ENCODE peak calls at places on chromosomes 1 and 21, in six cellular contexts. One of them, this sample, is unnamed.

GRCh38 chr1:18530567-18531502 is 50.1 kb downstream of the KLHDC7A start:
- DNase-seq in A549: no peak
- DNase-seq in H1: no peak
- DNase-seq in WTC11: peak; percentile 43
- DNase-seq in endothelial cell of umbilical vein: no peak
- DNase-seq in K562: peak; percentile 63
- DNase-seq in this sample: peak; percentile 21

GRCh38 chr1:44587796-44588460 is 86.4 kb downstream of the TMEM53 start:
- DNase-seq in A549: no peak
- DNase-seq in H1: no peak
- DNase-seq in WTC11: no peak
- DNase-seq in endothelial cell of umbilical vein: no peak
- DNase-seq in K562: peak; percentile 71
- DNase-seq in this sample: peak; percentile 51

GRCh38 chr1:228109073-228109961 is at the start of gene MRPL55:
- DNase-seq in A549: peak; percentile 86
- DNase-seq in H1: peak; percentile 85
- DNase-seq in WTC11: peak; percentile 98
- DNase-seq in endothelial cell of umbilical vein: peak; percentile 98
- DNase-seq in K562: peak; percentile 96
- DNase-seq in this sample: peak; percentile 92

GRCh38 chr1:230509281-230509977 is 83.3 kb upstream of the PGBD5 start:
- DNase-seq in A549: no peak
- DNase-seq in H1: no peak
- DNase-seq in WTC11: no peak
- DNase-seq in endothelial cell of umbilical vein: no peak
- DNase-seq in K562: no peak
- DNase-seq in this sample: no peak

GRCh38 chr1:207264663-207265270 is 56.7 kb upstream of the CD55 start:
- DNase-seq in A549: no peak
- DNase-seq in H1: no peak
- DNase-seq in WTC11: no peak
- DNase-seq in endothelial cell of umbilical vein: no peak
- DNase-seq in K562: no peak
- DNase-seq in this sample: no peak

GRCh38 chr1:23103001-23103879 is 65.4 kb downstream of the LUZP1 start:
- DNase-seq in A549: no peak
- DNase-seq in H1: no peak
- DNase-seq in WTC11: no peak
- DNase-seq in endothelial cell of umbilical vein: peak; percentile 73
- DNase-seq in K562: peak; percentile 47
- DNase-seq in this sample: no peak

GRCh38 chr1:26705788-26706237 is 10.0 kb downstream of the ARID1A start:
- DNase-seq in A549: peak; percentile 72
- DNase-seq in H1: no peak
- DNase-seq in WTC11: no peak
- DNase-seq in endothelial cell of umbilical vein: peak; percentile 59
- DNase-seq in K562: no peak
- DNase-seq in this sample: peak; percentile 81

GRCh38 chr1:53575141-53575947 is 116.1 kb downstream of the DMRTB1 start:
- DNase-seq in A549: no peak
- DNase-seq in H1: no peak
- DNase-seq in WTC11: peak; percentile 11
- DNase-seq in endothelial cell of umbilical vein: no peak
- DNase-seq in K562: no peak
- DNase-seq in this sample: no peak

GRCh38 chr21:45811136-45811535 is 167.6 kb downstream of the PCBP3 start:
- DNase-seq in A549: no peak
- DNase-seq in H1: no peak
- DNase-seq in WTC11: no peak
- DNase-seq in endothelial cell of umbilical vein: no peak
- DNase-seq in K562: no peak
- DNase-seq in this sample: no peak

GRCh38 chr1:235450886-235451457 is 53.3 kb downstream of the B3GALNT2 start:
- DNase-seq in A549: no peak
- DNase-seq in H1: no peak
- DNase-seq in WTC11: no peak
- DNase-seq in endothelial cell of umbilical vein: no peak
- DNase-seq in K562: no peak
- DNase-seq in this sample: no peak

GRCh38 chr1:235455097-235455496 is 49.2 kb downstream of the B3GALNT2 start:
- DNase-seq in A549: no peak
- DNase-seq in H1: no peak
- DNase-seq in WTC11: no peak
- DNase-seq in endothelial cell of umbilical vein: no peak
- DNase-seq in K562: no peak
- DNase-seq in this sample: no peak

GRCh38 chr1:235454021-235454420 is 50.2 kb downstream of the B3GALNT2 start:
- DNase-seq in A549: no peak
- DNase-seq in H1: no peak
- DNase-seq in WTC11: no peak
- DNase-seq in endothelial cell of umbilical vein: no peak
- DNase-seq in K562: no peak
- DNase-seq in this sample: no peak

GRCh38 chr1:235460768-235461167 is 43.5 kb downstream of the B3GALNT2 start:
- DNase-seq in A549: no peak
- DNase-seq in H1: no peak
- DNase-seq in WTC11: no peak
- DNase-seq in endothelial cell of umbilical vein: no peak
- DNase-seq in K562: no peak
- DNase-seq in this sample: no peak

GRCh38 chr1:235455806-235456205 is 48.4 kb downstream of the B3GALNT2 start:
- DNase-seq in A549: no peak
- DNase-seq in H1: no peak
- DNase-seq in WTC11: no peak
- DNase-seq in endothelial cell of umbilical vein: no peak
- DNase-seq in K562: no peak
- DNase-seq in this sample: no peak
- TF ChIP-seq JUN in A549: no peak
- TF ChIP-seq JUN in H1: no peak
- TF ChIP-seq JUN in WTC11: no peak
- TF ChIP-seq JUN in endothelial cell of umbilical vein: no peak
- TF ChIP-seq JUN in K562: no peak
- TF ChIP-seq JUN in this sample: no peak

DNA sequence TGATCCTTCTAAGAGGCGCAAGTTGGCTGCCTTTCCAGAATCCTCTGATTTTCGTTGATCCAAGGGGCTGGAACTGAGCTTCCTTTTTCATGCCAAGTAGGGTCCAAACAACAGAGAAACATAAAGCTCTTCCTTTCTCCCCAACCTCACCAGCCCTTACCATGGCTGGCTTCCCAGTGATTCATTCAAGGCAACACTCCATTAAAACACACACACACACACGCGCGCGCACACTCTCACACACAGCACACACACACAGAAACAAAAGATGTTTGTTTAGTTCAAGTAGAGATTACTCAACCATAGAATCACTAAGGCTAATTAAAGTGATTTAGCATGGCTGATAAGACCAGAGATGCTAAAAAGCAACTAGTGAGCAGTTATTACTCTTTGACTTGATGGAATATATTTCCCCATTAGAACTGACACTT is 13.0 kb upstream of the GUCA2A start:
- DNase-seq in A549: no peak
- DNase-seq in H1: no peak
- DNase-seq in WTC11: no peak
- DNase-seq in endothelial cell of umbilical vein: peak; percentile 92
- DNase-seq in K562: no peak
- DNase-seq in this sample: no peak
- TF ChIP-seq JUN in A549: no peak
- TF ChIP-seq JUN in H1: no peak
- TF ChIP-seq JUN in WTC11: no peak
- TF ChIP-seq JUN in endothelial cell of umbilical vein: no peak
- TF ChIP-seq JUN in K562: no peak
- TF ChIP-seq JUN in this sample: no peak

GRCh38 chr21:42108554-42108885 is 37.4 kb downstream of the UMODL1 start:
- DNase-seq in A549: no peak
- DNase-seq in H1: no peak
- DNase-seq in WTC11: no peak
- DNase-seq in endothelial cell of umbilical vein: no peak
- DNase-seq in K562: peak; percentile 40
- DNase-seq in this sample: no peak
- TF ChIP-seq JUN in A549: no peak
- TF ChIP-seq JUN in H1: no peak
- TF ChIP-seq JUN in WTC11: no peak
- TF ChIP-seq JUN in endothelial cell of umbilical vein: no peak
- TF ChIP-seq JUN in K562: no peak
- TF ChIP-seq JUN in this sample: no peak

GRCh38 chr1:29236993-29237905 is 927 bp downstream of the PTPRU start:
- DNase-seq in A549: no peak
- DNase-seq in H1: no peak
- DNase-seq in WTC11: peak; percentile 49
- DNase-seq in endothelial cell of umbilical vein: peak; percentile 31
- DNase-seq in K562: peak; percentile 54
- DNase-seq in this sample: peak; percentile 34
- TF ChIP-seq JUN in A549: peak; percentile 19
- TF ChIP-seq JUN in H1: no peak
- TF ChIP-seq JUN in WTC11: no peak
- TF ChIP-seq JUN in endothelial cell of umbilical vein: no peak
- TF ChIP-seq JUN in K562: no peak
- TF ChIP-seq JUN in this sample: no peak

GRCh38 chr1:29762635-29763034 is 526.3 kb downstream of the PTPRU start:
- DNase-seq in A549: no peak
- DNase-seq in H1: no peak
- DNase-seq in WTC11: no peak
- DNase-seq in endothelial cell of umbilical vein: no peak
- DNase-seq in K562: no peak
- DNase-seq in this sample: no peak
- TF ChIP-seq JUN in A549: no peak
- TF ChIP-seq JUN in H1: no peak
- TF ChIP-seq JUN in WTC11: no peak
- TF ChIP-seq JUN in endothelial cell of umbilical vein: no peak
- TF ChIP-seq JUN in K562: no peak
- TF ChIP-seq JUN in this sample: no peak

GRCh38 chr1:214902636-214903320 is 179.8 kb upstream of the KCNK2 start:
- DNase-seq in A549: no peak
- DNase-seq in H1: no peak
- DNase-seq in WTC11: no peak
- DNase-seq in endothelial cell of umbilical vein: peak; percentile 75
- DNase-seq in K562: no peak
- DNase-seq in this sample: no peak
- TF ChIP-seq JUN in A549: no peak
- TF ChIP-seq JUN in H1: no peak
- TF ChIP-seq JUN in WTC11: no peak
- TF ChIP-seq JUN in endothelial cell of umbilical vein: no peak
- TF ChIP-seq JUN in K562: no peak
- TF ChIP-seq JUN in this sample: no peak

This sample was measured in HepG2.